ENCODE peak calls at places on chromosomes 4 and X, in six cellular contexts. O is uterus; V is effector memory CD4-positive, alpha-beta T cell; N is esophagus squamous epithelium; P is suprapubic skin; B is AG04450. E is an unnamed sample.

GRCh38 chrX:40260123-40260751 is 162.5 kb upstream of the BCOR start:
- DNase-seq in P (no peak), N (no peak), O (no peak), B (no peak), V (no peak), E (no peak)

GRCh38 chrX:29890004-29890403 is 325.4 kb upstream of the MAGEB2 start:
- DNase-seq in O (no peak), V (no peak), P (no peak), B (no peak), N (no peak), E (no peak)

GRCh38 chrX:150982235-150982785 is 825 bp upstream of the HMGB3 start:
- DNase-seq in N (no peak), B (no peak), P (no peak), O (no peak), V (no peak), E (no peak)

GRCh38 chr4:87633239-87633638 is 16.8 kb upstream of the DMP1 start:
- DNase-seq in B (no peak), V (no peak), O (no peak), N (no peak), P (no peak), E (no peak)

GRCh38 chr4:53804719-53805118 is 213.4 kb upstream of the LNX1 start:
- DNase-seq in P (no peak), N (no peak), B (no peak), O (no peak), V (no peak), E (no peak)

GRCh38 chrX:129654652-129655546 is at the start of gene APLN:
- DNase-seq in V (no peak), B (no peak), N (no peak), O (peak; percentile 55), P (no peak), E (no peak)

GRCh38 chrX:71953946-71954345 is 43.3 kb downstream of the NHSL2 start:
- DNase-seq in N (no peak), B (no peak), V (no peak), P (no peak), O (no peak), E (no peak)

GRCh38 chrX:3549442-3549875 is 164.0 kb downstream of the PRKX start:
- DNase-seq in P (no peak), N (no peak), O (peak; percentile 16), V (no peak), B (no peak), E (no peak)

GRCh38 chr4:149690726-149691125 is 124.9 kb downstream of the IQCM start:
- DNase-seq in O (no peak), P (no peak), B (no peak), V (no peak), N (no peak), E (no peak)

GRCh38 chr4:1400191-1400805 is 5.9 kb downstream of the NKX1-1 start:
- DNase-seq in O (peak; percentile 4), P (peak; percentile 54), N (no peak), B (no peak), V (no peak), E (no peak)
- H3K9me3 ChIP-seq in O (no peaks in the 10 kb centered on the region), P (no peaks in the 10 kb centered on the region), N (peaks cover 22% of the 10 kb centered on the region), B (peaks cover 44% of the 10 kb centered on the region), V (no peaks in the 10 kb centered on the region), E (no peaks in the 10 kb centered on the region)

GRCh38 chr4:138935-139334 is 14.6 kb downstream of the ZNF718 start:
- DNase-seq in P (no peak), V (no peak), N (no peak), B (no peak), O (no peak), E (no peak)
- H3K9me3 ChIP-seq in P (peaks cover 37% of the 10 kb centered on the region), V (peaks cover 53% of the 10 kb centered on the region), N (peaks cover 98% of the 10 kb centered on the region), B (peaks cover 44% of the 10 kb centered on the region), O (no peaks in the 10 kb centered on the region), E (peaks cover 27% of the 10 kb centered on the region)

DNA sequence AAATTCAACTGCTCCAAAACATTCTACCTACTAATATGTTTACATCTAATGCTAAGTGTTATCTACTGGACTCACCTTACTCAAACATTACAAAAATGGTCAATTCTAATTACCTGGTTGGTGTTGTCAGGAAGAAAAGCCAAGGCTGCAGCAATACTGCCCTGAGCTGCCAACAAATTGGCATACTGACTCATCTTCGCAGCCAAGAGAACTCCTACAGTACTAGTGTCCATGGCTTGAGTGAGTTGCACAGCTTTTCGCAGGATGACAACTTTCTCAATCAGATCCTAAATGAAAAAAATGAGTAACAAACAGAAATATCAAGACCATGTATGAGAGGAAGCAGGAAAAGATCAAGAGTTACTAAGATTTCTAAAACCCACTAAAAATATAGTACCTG is 39.6 kb downstream of the SEC31A start:
- DNase-seq in P (no peak), V (no peak), O (no peak), N (no peak), B (no peak), E (no peak)
- H3K9me3 ChIP-seq in P (no peaks in the 10 kb centered on the region), V (no peaks in the 10 kb centered on the region), O (no peaks in the 10 kb centered on the region), N (no peaks in the 10 kb centered on the region), B (no peaks in the 10 kb centered on the region), E (no peaks in the 10 kb centered on the region)

DNA sequence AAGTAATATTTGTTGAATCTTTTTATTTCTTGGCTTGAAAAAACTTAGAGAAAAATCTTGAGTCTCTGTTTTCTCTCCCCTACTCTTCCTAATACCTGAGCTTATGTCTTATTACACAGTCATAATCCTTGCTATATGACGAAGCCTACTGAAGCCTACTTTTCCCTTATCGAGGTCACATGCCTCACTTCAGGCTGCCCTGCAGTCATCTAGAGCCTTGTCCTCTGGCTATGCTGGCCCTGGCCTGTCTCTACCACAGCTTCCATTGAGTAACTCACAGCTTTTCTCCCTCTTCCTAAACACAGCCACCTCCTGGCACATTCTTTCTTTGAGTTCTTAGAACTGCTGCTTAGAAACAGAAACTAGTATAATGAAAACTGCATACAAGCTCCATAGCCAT is 1698.2 kb downstream of the STIM2 start:
- DNase-seq in O (no peak), P (no peak), N (no peak), B (no peak), V (no peak), E (no peak)
- H3K9me3 ChIP-seq in O (no peaks in the 10 kb centered on the region), P (no peaks in the 10 kb centered on the region), N (no peaks in the 10 kb centered on the region), B (no peaks in the 10 kb centered on the region), V (no peaks in the 10 kb centered on the region), E (no peaks in the 10 kb centered on the region)

DNA sequence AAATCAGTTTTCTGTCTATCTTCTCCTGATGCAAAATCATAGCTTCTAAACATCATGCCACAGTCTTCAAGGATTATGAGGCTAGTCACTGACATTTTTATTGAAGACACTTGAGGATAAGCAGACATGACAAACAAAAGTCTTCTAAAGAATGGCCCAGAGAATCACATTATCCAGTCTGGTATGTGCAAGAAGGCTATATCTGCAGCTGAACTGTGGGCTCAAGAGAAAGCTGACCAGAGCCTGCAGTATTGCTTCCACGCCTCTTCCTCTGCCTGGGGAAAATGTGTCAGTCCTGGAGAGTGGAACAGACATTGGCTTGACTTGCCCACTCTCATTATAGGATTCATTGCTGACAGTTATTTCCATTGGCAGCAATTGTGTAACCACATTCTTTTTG is 553.5 kb downstream of the SPOCK3 start:
- DNase-seq in N (no peak), V (no peak), O (no peak), B (no peak), P (no peak), E (no peak)
- H3K9me3 ChIP-seq in N (no peaks in the 10 kb centered on the region), V (peaks cover 4% of the 10 kb centered on the region), O (no peaks in the 10 kb centered on the region), B (peaks cover 3% of the 10 kb centered on the region), P (no peaks in the 10 kb centered on the region), E (no peaks in the 10 kb centered on the region)

DNA sequence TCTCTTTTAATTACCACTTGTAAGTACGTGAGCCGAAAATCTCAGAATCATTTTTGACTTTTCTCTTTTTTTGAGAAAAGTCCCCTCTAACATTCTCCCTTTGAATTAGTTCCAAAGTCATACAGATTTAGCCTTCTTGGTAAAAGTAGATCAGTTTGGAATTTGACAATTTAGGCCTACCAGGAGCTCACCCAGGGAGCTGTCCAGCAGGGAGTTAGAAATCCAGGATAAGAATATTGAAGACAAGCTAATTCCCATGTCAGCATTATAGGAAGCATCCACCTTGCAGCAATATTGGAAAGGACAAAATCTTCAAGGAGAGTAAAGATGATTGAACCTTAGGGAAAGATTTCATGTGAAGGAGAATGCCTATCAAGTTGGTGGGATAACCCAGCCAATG is 352.2 kb upstream of the CPEB2 start:
- DNase-seq in N (no peak), V (no peak), O (no peak), P (no peak), B (no peak), E (no peak)
- H3K9me3 ChIP-seq in N (peaks cover 4% of the 10 kb centered on the region), V (no peaks in the 10 kb centered on the region), O (no peaks in the 10 kb centered on the region), P (no peaks in the 10 kb centered on the region), B (peaks cover 2% of the 10 kb centered on the region), E (no peaks in the 10 kb centered on the region)

GRCh38 chr4:139470997-139471665 is 17.2 kb downstream of the RAB33B start:
- DNase-seq in O (no peak), P (no peak), N (no peak), B (no peak), V (no peak), E (no peak)

GRCh38 chr4:139472761-139473335 is 18.9 kb downstream of the RAB33B start:
- DNase-seq in O (no peak), B (no peak), P (no peak), N (no peak), V (no peak), E (no peak)

GRCh38 chr4:139469869-139470268 is 15.9 kb downstream of the RAB33B start:
- DNase-seq in N (no peak), P (no peak), O (no peak), V (no peak), B (no peak), E (no peak)

GRCh38 chr4:139469216-139469615 is 15.3 kb downstream of the RAB33B start:
- DNase-seq in O (no peak), P (no peak), N (no peak), B (no peak), V (no peak), E (no peak)

GRCh38 chr4:139470295-139470694 is 16.4 kb downstream of the RAB33B start:
- DNase-seq in V (no peak), O (no peak), P (no peak), B (no peak), N (no peak), E (no peak)
- H3K9me3 ChIP-seq in V (no peaks in the 10 kb centered on the region), O (no peaks in the 10 kb centered on the region), P (no peaks in the 10 kb centered on the region), B (peaks cover 7% of the 10 kb centered on the region), N (peaks cover 7% of the 10 kb centered on the region), E (no peaks in the 10 kb centered on the region)

GRCh38 chrX:77788050-77788449 is 2.0 kb upstream of the ATRX start:
- DNase-seq in B (no peak), O (no peak), N (no peak), V (peak; percentile 23), P (no peak), E (no peak)
- H3K9me3 ChIP-seq in B (no peaks in the 10 kb centered on the region), O (no peaks in the 10 kb centered on the region), N (no peaks in the 10 kb centered on the region), V (no peaks in the 10 kb centered on the region), P (no peaks in the 10 kb centered on the region), E (no peaks in the 10 kb centered on the region)

E was measured in T-helper 17 cell.